ENCODE peak calls at places on chromosomes 7 and 10, in nine cellular contexts. D is HCT116, O is uterus, W is cardiac muscle cell, P is epithelial cell of esophagus, J is left ventricle myocardium inferior, N is esophagus squamous epithelium, G is colonic mucosa, B is foreskin fibroblast. Z is an unnamed sample.

GRCh38 chr10:58806970-58807630 is 294.4 kb downstream of the BICC1 start:
- DNase-seq in D (no peak), J (no peak), P (peak; percentile 74), G (no peak), B (no peak), N (no peak), O (no peak), W (no peak), Z (no peak)

GRCh38 chr10:23238015-23238414 is 45.9 kb downstream of the PTF1A start:
- DNase-seq in O (no peak), D (no peak), N (no peak), G (no peak), W (no peak), P (no peak), B (no peak), J (no peak), Z (no peak)

GRCh38 chr10:571643-572042 is 117.8 kb downstream of the DIP2C start:
- DNase-seq in G (no peak), J (no peak), N (no peak), W (no peak), O (no peak), B (no peak), P (no peak), D (no peak), Z (no peak)

GRCh38 chr10:114024876-114025609 is 18.6 kb upstream of the ADRB1 start:
- DNase-seq in J (no peak), G (no peak), N (no peak), P (peak; percentile 79), D (no peak), B (no peak), W (no peak), O (no peak), Z (peak; percentile 33)

GRCh38 chr10:114753126-114753525 is 68.5 kb upstream of the FHIP2A start:
- DNase-seq in B (peak; percentile 45), O (no peak), W (no peak), J (no peak), N (no peak), P (no peak), G (no peak), D (no peak), Z (peak; percentile 53)

GRCh38 chr10:119516381-119517234 is 25.9 kb downstream of the RGS10 start:
- DNase-seq in P (peak; percentile 75), O (no peak), D (no peak), N (no peak), J (no peak), W (peak; percentile 19), B (no peak), G (no peak), Z (peak; percentile 30)

GRCh38 chr7:34184466-34184865 is 279.1 kb downstream of the BMPER start:
- DNase-seq in D (no peak), J (no peak), N (no peak), P (peak; percentile 57), W (no peak), G (no peak), O (no peak), B (peak; percentile 26), Z (no peak)

GRCh38 chr7:31997423-31997822 is 72.8 kb downstream of the PDE1C start:
- DNase-seq in B (no peak), P (no peak), O (no peak), G (no peak), W (no peak), D (no peak), J (no peak), N (no peak), Z (no peak)

GRCh38 chr10:69445094-69445493 is 6.2 kb upstream of the TSPAN15 start:
- DNase-seq in P (no peak), W (no peak), O (no peak), D (no peak), G (no peak), J (no peak), N (no peak), B (no peak), Z (no peak)

GRCh38 chr7:100895956-100896742 is 461 bp upstream of the ACHE start:
- DNase-seq in G (peak; percentile 76), D (no peak), W (peak; percentile 39), B (no peak), N (no peak), P (no peak), J (peak; percentile 21), O (no peak), Z (no peak)

GRCh38 chr7:138186951-138187351 is 110.7 kb downstream of the AKR1D1 start:
- DNase-seq in B (no peak), D (no peak), W (no peak), N (no peak), P (peak; percentile 51), O (no peak), G (no peak), J (no peak), Z (peak; percentile 93)

GRCh38 chr7:112116894-112117293 is 89.3 kb downstream of the DOCK4 start:
- DNase-seq in B (no peak), P (no peak), J (no peak), D (no peak), N (no peak), G (peak; percentile 35), W (no peak), O (no peak), Z (no peak)

GRCh38 chr10:118106426-118106825 is 59.7 kb upstream of the RAB11FIP2 start:
- DNase-seq in O (peak; percentile 35), D (peak; percentile 8), G (peak; percentile 18), W (peak; percentile 23), P (peak; percentile 43), B (peak; percentile 6), N (no peak), J (no peak), Z (peak; percentile 32)

DNA sequence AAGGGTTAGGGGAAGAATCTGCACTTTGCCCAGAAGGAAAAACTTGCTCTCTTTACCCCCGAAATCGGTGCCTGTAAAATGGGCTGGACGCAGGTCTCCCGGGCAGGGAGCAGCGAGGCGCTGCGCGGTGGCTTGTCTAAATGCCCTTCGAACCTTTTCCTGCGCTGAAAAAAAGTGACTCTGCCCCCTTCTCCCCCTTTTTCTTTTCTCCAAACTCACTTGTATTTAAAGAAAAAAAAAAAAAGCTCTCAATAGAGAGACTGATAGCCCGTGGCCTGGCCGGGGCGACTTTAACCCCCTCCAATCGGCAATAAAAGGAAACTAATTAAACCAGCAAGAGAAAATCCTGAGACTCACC is 286 bp downstream of the SP8 start:
- DNase-seq in P (no peak), D (no peak), N (no peak), O (no peak), B (no peak), G (peak; percentile 27), W (no peak), J (no peak), Z (no peak)
- H3K4me3 ChIP-seq in P (peak overlapping the region; percentile 42), D (peak overlapping the region; percentile 58), N (peak overlapping the region; percentile 0), O (peak overlapping the region; percentile 3), B (peak overlapping the region; percentile 4), G (peak overlapping the region; percentile 22), W (peak overlapping the region; percentile 53), J (peak overlapping the region; percentile 59), Z (peak overlapping the region; percentile 17)

GRCh38 chr7:50641442-50642405 is 76.5 kb upstream of the DDC start:
- DNase-seq in N (no peak), P (no peak), W (peak; percentile 65), O (no peak), J (no peak), G (no peak), D (no peak), B (no peak), Z (no peak)
- TF ChIP-seq CTCF in N (no peak), P (no peak), W (no peak), O (no peak), J (peak; percentile 46), G (no peak), D (peak; percentile 16), B (no peak), Z (no peak)

GRCh38 chr10:51077507-51077906 is 3.2 kb downstream of the PRKG1 start:
- DNase-seq in J (no peak), D (no peak), W (no peak), G (no peak), O (no peak), P (no peak), B (no peak), N (no peak), Z (no peak)

GRCh38 chr10:51074238-51075028 is at the start of gene PRKG1:
- DNase-seq in P (peak; percentile 68), W (peak; percentile 82), J (peak; percentile 80), G (peak; percentile 79), O (peak; percentile 81), B (peak; percentile 84), D (no peak), N (no peak), Z (peak; percentile 72)

GRCh38 chr10:51075802-51076201 is 1.5 kb downstream of the PRKG1 start:
- DNase-seq in D (no peak), J (no peak), G (no peak), B (no peak), W (no peak), N (no peak), P (no peak), O (no peak), Z (no peak)

GRCh38 chr10:51073461-51074237 is 638 bp upstream of the PRKG1 start:
- DNase-seq in P (peak; percentile 11), O (peak; percentile 66), N (no peak), W (peak; percentile 47), D (no peak), J (peak; percentile 38), B (peak; percentile 14), G (peak; percentile 45), Z (no peak)

GRCh38 chr10:51076442-51076841 is 2.2 kb downstream of the PRKG1 start:
- DNase-seq in J (no peak), W (no peak), N (no peak), O (no peak), B (no peak), G (no peak), P (no peak), D (no peak), Z (no peak)
- H3K4me3 ChIP-seq in J (peak overlapping the region; percentile 75), W (no peak overlapping the region), N (no peak overlapping the region), O (peak overlapping the region; percentile 79), B (peak overlapping the region; percentile 80), G (peak overlapping the region; percentile 54), P (no peak overlapping the region), D (no peak overlapping the region), Z (no peak overlapping the region)

GRCh38 chr10:32225976-32226375 is 121.0 kb downstream of the EPC1 start:
- DNase-seq in W (no peak), D (no peak), P (no peak), B (no peak), J (no peak), O (no peak), N (no peak), G (no peak), Z (no peak)
- TF ChIP-seq CTCF in W (no peak), D (no peak), P (no peak), B (no peak), J (no peak), O (no peak), N (no peak), G (no peak), Z (no peak)

DNA sequence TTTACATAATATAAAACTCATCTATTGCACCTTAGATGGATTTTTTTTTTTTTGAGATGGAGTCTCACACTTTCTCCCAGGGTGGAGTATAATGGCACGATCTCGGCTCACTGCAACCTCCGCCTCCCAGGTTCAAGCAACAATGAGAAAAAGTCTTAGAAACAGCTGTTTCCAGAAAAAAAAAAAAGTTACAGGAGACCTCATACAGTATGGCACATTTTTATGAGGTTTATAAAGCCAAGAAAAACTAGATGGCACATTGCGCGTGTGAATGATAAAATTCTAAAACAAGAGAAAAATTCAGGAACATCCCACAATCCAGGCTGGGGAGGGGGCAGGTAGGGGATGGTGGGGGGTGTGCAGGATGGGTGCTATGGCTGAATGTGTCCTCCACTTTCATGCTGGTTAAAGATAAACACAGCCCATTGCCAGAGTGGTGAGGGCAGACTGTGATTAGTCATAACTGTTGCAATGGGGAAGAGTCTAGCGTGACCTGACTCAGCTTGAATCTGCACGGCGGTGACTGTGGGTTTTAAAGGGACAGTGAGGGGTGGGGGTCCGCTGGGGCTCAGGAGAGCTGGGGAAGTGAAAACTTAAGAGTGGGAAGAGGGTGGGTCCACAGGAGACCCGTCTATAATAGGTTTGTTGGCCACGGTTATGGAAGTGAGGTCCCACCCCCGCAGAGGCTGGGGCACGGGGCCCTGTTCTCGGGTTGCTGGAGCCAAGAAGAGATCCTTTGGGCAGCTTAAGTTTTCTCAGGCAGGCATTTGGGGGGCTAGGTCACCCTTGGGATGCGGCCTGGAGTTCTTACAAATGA is 11.9 kb upstream of the LRRC27 start:
- DNase-seq in B (peak; percentile 81), W (no peak), G (no peak), J (no peak), N (no peak), D (no peak), P (peak; percentile 87), O (no peak), Z (peak; percentile 88)
- H3K4me3 ChIP-seq in B (no peak overlapping the region), W (no peak overlapping the region), G (no peak overlapping the region), J (no peak overlapping the region), N (no peak overlapping the region), D (peak overlapping the region; percentile 8), P (no peak overlapping the region), O (no peak overlapping the region), Z (no peak overlapping the region)